ENCODE peak calls at places on chromosomes 5 and 9, in ten cellular contexts. Z, A, F, J, E, M, D, G, S and L are unnamed samples. For H3K27me3, the result is how much of the 10 kb centered on the place peaks cover.

GRCh38 chr5:181037365-181037861 is 2.7 kb upstream of the BTNL9 start:
- DNase-seq in M (no peak), G (no peak), J (no peak), D (no peak), S (no peak), E (no peak), A (no peak), F (no peak), Z (peak), L (no peak)

GRCh38 chr9:99851028-99851822 is 29.5 kb downstream of the NR4A3 start:
- DNase-seq in A (no peak), D (no peak), M (peak), F (no peak), J (no peak), E (no peak), Z (peak), G (no peak), S (no peak), L (no peak)

GRCh38 chr9:115593587-115594091 is 475.7 kb upstream of the TNC start:
- DNase-seq in A (peak), Z (no peak), M (no peak), J (peak), E (no peak), S (no peak), F (no peak), D (no peak), G (no peak), L (no peak)

GRCh38 chr5:143308726-143309125 is 94.8 kb downstream of the NR3C1 start:
- DNase-seq in F (no peak), A (no peak), G (no peak), M (no peak), E (no peak), S (no peak), Z (no peak), J (no peak), D (no peak), L (no peak)

GRCh38 chr5:144308211-144308610 is 137.5 kb downstream of the KCTD16 start:
- DNase-seq in E (no peak), M (no peak), F (no peak), J (no peak), Z (no peak), S (no peak), G (no peak), D (no peak), A (no peak), L (no peak)

GRCh38 chr9:118059520-118060278 is 355.5 kb downstream of the TLR4 start:
- DNase-seq in D (peak), M (no peak), E (no peak), S (no peak), A (no peak), Z (no peak), G (no peak), F (no peak), J (peak), L (no peak)

GRCh38 chr9:33676746-33677505 is 118.4 kb upstream of the PRSS3 start:
- DNase-seq in Z (no peak), A (peak), D (peak), M (no peak), J (peak), F (peak), G (no peak), E (no peak), S (no peak), L (no peak)

GRCh38 chr9:72133365-72134035 is 15.7 kb upstream of the GDA start:
- DNase-seq in J (no peak), Z (no peak), M (no peak), D (no peak), S (no peak), F (no peak), A (no peak), E (no peak), G (no peak), L (no peak)

GRCh38 chr9:116494815-116495634 is 192.1 kb upstream of the TRIM32 start:
- DNase-seq in S (no peak), G (no peak), E (peak), J (no peak), F (no peak), A (peak), Z (no peak), M (no peak), D (peak), L (no peak)

GRCh38 chr9:106868096-106868495 is 5.1 kb downstream of the ZNF462 start:
- DNase-seq in J (no peak), E (no peak), S (no peak), F (no peak), G (no peak), M (no peak), A (no peak), Z (no peak), D (no peak), L (no peak)

GRCh38 chr5:3601929-3602712 is 6.5 kb downstream of the IRX1 start:
- DNase-seq in Z (no peak), D (no peak), J (no peak), E (no peak), M (no peak), G (no peak), F (no peak), A (no peak), S (no peak), L (no peak)

GRCh38 chr5:119287547-119288073 is 68.2 kb upstream of the TNFAIP8 start:
- DNase-seq in Z (no peak), J (peak), S (no peak), M (no peak), E (no peak), D (no peak), F (no peak), A (no peak), G (no peak), L (no peak)

GRCh38 chr5:140345919-140346347 is 470 bp downstream of the HBEGF start:
- DNase-seq in F (peak), S (peak), G (peak), A (peak), M (no peak), E (peak), D (peak), Z (no peak), J (peak), L (no peak)

GRCh38 chr9:84301851-84302250 is 38.7 kb downstream of the SLC28A3 start:
- DNase-seq in J (peak), F (no peak), Z (no peak), S (no peak), M (no peak), G (no peak), E (no peak), A (no peak), D (no peak), L (no peak)

GRCh38 chr9:114122628-114123027 is 23.5 kb upstream of the KIF12 start:
- DNase-seq in M (no peak), Z (no peak), D (no peak), F (no peak), J (no peak), A (no peak), E (no peak), S (no peak), G (no peak), L (no peak)

GRCh38 chr9:114120192-114121014 is 21.3 kb upstream of the KIF12 start:
- DNase-seq in D (no peak), M (no peak), G (no peak), A (no peak), E (no peak), F (no peak), Z (no peak), J (no peak), S (no peak), L (no peak)

GRCh38 chr9:114122152-114122615 is 23.1 kb upstream of the KIF12 start:
- DNase-seq in G (no peak), F (no peak), Z (no peak), D (no peak), A (no peak), E (no peak), J (no peak), S (no peak), M (no peak), L (no peak)

GRCh38 chr9:114123031-114123977 is 24.2 kb upstream of the KIF12 start:
- DNase-seq in D (no peak), M (no peak), F (no peak), G (peak), S (no peak), A (no peak), Z (no peak), E (no peak), J (no peak), L (no peak)

DNA sequence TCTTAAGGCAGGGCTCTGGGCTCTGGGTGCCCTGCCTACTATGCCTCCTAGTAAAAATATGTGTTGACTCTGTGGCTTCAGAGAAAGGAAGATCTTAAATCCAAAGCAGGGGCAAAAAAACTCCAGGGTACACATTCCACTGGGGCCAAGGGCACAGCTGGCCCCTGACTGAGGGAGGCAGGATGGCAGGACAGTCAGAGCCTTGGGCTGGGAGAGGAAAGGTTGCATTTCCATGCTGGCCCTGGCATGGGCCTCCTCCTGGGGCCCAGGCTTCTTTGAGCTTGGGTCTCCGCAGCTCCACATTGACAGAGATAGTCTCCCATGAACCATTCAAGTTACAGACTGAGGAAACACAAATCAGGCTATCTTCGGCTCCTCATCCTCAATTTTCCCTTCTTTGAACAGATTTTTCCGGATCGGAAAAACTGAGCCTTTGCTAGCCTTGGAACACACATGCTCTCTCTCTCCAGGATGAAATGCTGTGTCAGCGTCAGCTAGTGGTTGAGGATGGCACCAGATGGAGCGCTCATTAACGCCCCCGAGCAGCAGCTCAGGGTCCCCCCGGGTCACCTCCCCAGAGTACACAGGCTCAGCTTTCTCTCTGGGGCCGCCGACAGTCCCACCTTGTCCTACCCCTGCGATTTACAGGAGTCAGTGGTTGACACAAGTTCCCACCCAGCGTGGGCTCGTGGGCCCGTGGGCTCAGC is 22.5 kb upstream of the KIF12 start:
- DNase-seq in G (no peak), F (no peak), J (no peak), S (no peak), Z (no peak), A (no peak), E (no peak), M (no peak), D (no peak), L (no peak)
- H3K27me3 ChIP-seq in G (under half), F (under half), J (under half), S (under half), Z (under half), A (under half), E (under half), M (under half), D (under half), L (under half)

GRCh38 chr9:110047955-110048472 is 159.9 kb downstream of the C9orf152 start:
- DNase-seq in S (no peak), M (no peak), F (no peak), Z (no peak), D (no peak), J (peak), G (peak), A (peak), E (no peak), L (no peak)

GRCh38 chr9:110049699-110050450 is 158.1 kb downstream of the C9orf152 start:
- DNase-seq in J (no peak), S (no peak), M (no peak), A (no peak), F (peak), Z (no peak), G (no peak), D (peak), E (no peak), L (peak)

GRCh38 chr9:110048473-110048975 is 159.4 kb downstream of the C9orf152 start:
- DNase-seq in F (peak), Z (peak), E (no peak), S (no peak), J (peak), G (peak), M (peak), A (peak), D (peak), L (no peak)

GRCh38 chr9:110048976-110049698 is 158.8 kb downstream of the C9orf152 start:
- DNase-seq in E (no peak), M (no peak), J (no peak), F (no peak), A (no peak), G (peak), Z (no peak), S (no peak), D (no peak), L (no peak)

GRCh38 chr9:110050925-110051355 is 157.0 kb downstream of the C9orf152 start:
- DNase-seq in Z (no peak), E (peak), J (peak), A (peak), M (no peak), D (no peak), S (no peak), F (peak), G (no peak), L (peak)
- TF ChIP-seq POLR2AphosphoS5 in Z (peak), E (no peak), J (no peak), A (no peak), M (no peak), D (peak), S (no peak), F (no peak), G (peak), L (peak)

DNA sequence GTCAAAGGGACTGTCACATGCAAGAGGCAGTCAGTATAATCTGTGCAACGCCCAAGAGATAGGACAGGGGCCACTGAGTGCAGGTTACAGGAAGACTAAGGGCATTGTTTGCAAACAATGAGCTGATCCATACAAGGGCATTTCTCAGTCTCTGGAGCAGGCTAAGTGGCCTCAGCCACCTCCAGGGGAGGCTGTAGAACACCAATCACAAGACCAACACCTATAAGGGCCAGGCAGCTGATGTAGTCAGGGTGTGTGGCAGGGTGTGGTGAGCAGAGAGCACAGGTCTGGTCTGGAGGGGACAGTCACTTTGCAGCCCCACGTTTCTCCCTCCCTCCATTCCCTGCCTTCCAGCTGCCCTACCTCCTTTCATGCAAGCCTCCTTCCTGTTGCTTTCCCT is 83.2 kb upstream of the ADRA1B start:
- DNase-seq in S (no peak), G (no peak), F (no peak), D (no peak), E (no peak), M (no peak), J (no peak), Z (no peak), A (no peak), L (no peak)
- TF ChIP-seq CTCF in S (no peak), G (no peak), F (no peak), D (no peak), E (no peak), M (no peak), J (no peak), Z (no peak), A (no peak), L (no peak)

GRCh38 chr5:73297430-73297829 is 124.4 kb downstream of the TMEM174 start:
- DNase-seq in D (no peak), A (no peak), S (no peak), Z (no peak), G (no peak), E (no peak), M (no peak), F (no peak), J (no peak), L (no peak)
- H3K27me3 ChIP-seq in D (half or more), A (under half), S (half or more), Z (under half), G (half or more), E (under half), M (under half), F (half or more), J (half or more), L (under half)

GRCh38 chr9:123326662-123327093 is 29.3 kb upstream of the CRB2 start:
- DNase-seq in G (no peak), Z (no peak), M (no peak), F (no peak), A (peak), J (no peak), E (no peak), D (no peak), S (no peak), L (no peak)

GRCh38 chr9:123327697-123328100 is 28.3 kb upstream of the CRB2 start:
- DNase-seq in Z (no peak), F (no peak), J (no peak), G (no peak), D (peak), E (no peak), S (peak), M (no peak), A (no peak), L (no peak)

GRCh38 chr9:123331303-123331702 is 24.7 kb upstream of the CRB2 start:
- DNase-seq in G (no peak), A (no peak), J (no peak), M (no peak), F (no peak), S (no peak), E (no peak), D (no peak), Z (no peak), L (no peak)

GRCh38 chr9:123326030-123326586 is 29.9 kb upstream of the CRB2 start:
- DNase-seq in E (no peak), J (no peak), D (no peak), Z (no peak), S (no peak), A (no peak), F (no peak), M (no peak), G (no peak), L (no peak)

GRCh38 chr9:123329329-123329955 is 26.6 kb upstream of the CRB2 start:
- DNase-seq in S (peak), M (no peak), Z (no peak), G (no peak), D (peak), F (no peak), A (peak), E (no peak), J (no peak), L (no peak)
- TF ChIP-seq POLR2AphosphoS5 in S (no peak), M (no peak), Z (no peak), G (no peak), D (no peak), F (no peak), A (peak), E (no peak), J (no peak), L (no peak)

GRCh38 chr9:15824310-15824709 is 271.5 kb downstream of the CCDC171 start:
- DNase-seq in M (no peak), F (no peak), J (peak), S (no peak), A (no peak), D (no peak), Z (no peak), E (no peak), G (no peak), L (no peak)
- TF ChIP-seq CTCF in M (no peak), F (no peak), J (no peak), S (no peak), A (no peak), D (no peak), Z (no peak), E (no peak), G (no peak), L (no peak)

DNA sequence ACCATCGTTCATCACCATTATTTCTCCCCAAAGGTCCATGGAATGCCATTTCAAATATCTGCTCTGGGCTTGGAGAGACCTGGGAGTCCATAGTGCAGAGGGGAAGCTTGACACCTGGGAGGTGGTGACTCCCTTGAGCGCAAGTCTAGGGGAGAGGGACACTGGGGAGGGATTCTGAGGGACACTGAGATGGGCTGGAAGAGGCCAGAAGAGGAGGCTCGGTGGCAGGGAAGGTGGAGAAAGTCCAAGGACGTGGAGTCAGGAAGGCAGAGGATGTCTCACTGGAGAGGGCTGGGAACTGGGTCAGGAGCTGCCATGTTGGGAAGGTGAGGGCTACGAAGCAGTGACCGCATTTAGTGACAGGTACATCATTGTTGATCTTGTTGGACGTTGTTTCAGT is 160.3 kb upstream of the MVB12B start:
- DNase-seq in Z (peak), A (no peak), F (no peak), E (no peak), G (no peak), D (peak), M (no peak), J (no peak), S (no peak), L (peak)
- H3K27me3 ChIP-seq in Z (under half), A (under half), F (under half), E (under half), G (under half), D (under half), M (under half), J (under half), S (under half), L (under half)

GRCh38 chr9:26324787-26325186 is 567.8 kb downstream of the CAAP1 start:
- DNase-seq in M (no peak), J (no peak), G (no peak), D (no peak), S (no peak), E (no peak), A (no peak), Z (no peak), F (no peak), L (no peak)
- TF ChIP-seq POLR2AphosphoS5 in M (no peak), J (no peak), G (no peak), D (no peak), S (no peak), E (no peak), A (no peak), Z (no peak), F (no peak), L (no peak)

DNA sequence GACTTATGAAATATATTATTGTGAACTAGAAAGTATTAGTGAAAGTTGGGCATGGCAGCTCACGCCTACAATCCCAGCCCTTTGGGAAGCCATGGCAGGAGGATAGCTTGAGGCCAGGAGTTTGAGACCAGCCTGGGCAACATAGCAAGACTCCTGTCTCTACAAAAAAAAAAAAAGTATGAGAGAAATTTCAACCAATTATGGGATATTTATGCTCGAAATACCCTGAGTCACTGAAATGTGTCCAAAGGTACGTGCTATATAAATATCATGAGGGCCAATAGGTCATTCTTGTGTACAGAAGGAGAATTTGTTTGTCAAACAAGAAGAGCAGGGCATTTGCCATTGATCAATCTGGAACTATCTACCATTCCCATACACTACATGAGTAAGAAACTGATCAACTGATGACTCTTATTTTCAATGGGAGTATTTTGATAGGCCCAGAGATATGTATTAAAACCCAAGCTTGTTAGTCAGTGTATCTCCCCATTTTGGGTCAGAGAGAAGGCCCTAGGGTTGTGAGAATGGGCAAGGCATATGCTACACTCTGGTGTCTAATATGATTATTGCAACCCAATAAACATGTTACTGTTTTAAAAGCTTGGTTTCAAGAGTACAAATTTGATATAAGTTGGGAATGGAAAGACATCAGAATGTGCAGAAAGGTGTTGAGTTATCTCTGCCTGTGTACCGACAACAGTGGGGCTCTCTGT is 21.7 kb upstream of the HOMER1 start:
- DNase-seq in Z (no peak), M (no peak), F (no peak), D (no peak), J (no peak), E (no peak), A (no peak), S (no peak), G (no peak), L (no peak)
- TF ChIP-seq CTCF in Z (no peak), M (no peak), F (no peak), D (no peak), J (no peak), E (peak), A (no peak), S (no peak), G (no peak), L (no peak)